ENCODE peak calls at places on chromosomes 7 and 10, in six cellular contexts. D is fibroblast of lung, M is mammary epithelial cell, U is neural progenitor cell, Y is IMR-90, H is colonic mucosa. S is an unnamed sample.

GRCh38 chr10:129659881-129660280 is 192.8 kb downstream of the MGMT start:
- DNase-seq in D (no peak), M (no peak), U (no peak), Y (no peak), H (no peak), S (no peak)

GRCh38 chr10:9238041-9238440 is 1183.6 kb downstream of the GATA3 start:
- DNase-seq in D (no peak), M (no peak), U (no peak), Y (no peak), H (no peak), S (peak; percentile 1)

GRCh38 chr7:49791089-49791741 is 17.8 kb downstream of the VWC2 start:
- DNase-seq in D (no peak), M (no peak), U (peak; percentile 76), Y (no peak), H (peak; percentile 34), S (peak; percentile 58)

GRCh38 chr7:18607025-18607424 is 111.5 kb downstream of the HDAC9 start:
- DNase-seq in D (peak; percentile 69), M (peak; percentile 3), U (no peak), Y (peak; percentile 64), H (no peak), S (peak; percentile 58)

GRCh38 chr10:113381906-113382562 is 170.8 kb upstream of the HABP2 start:
- DNase-seq in D (peak; percentile 67), M (no peak), U (no peak), Y (peak; percentile 57), H (no peak), S (peak; percentile 66)

GRCh38 chr10:126463306-126463705 is 75.0 kb upstream of the ADAM12 start:
- DNase-seq in D (no peak), M (no peak), U (no peak), Y (no peak), H (no peak), S (no peak)

GRCh38 chr10:124629410-124629809 is 114.8 kb downstream of the FAM53B start:
- DNase-seq in D (no peak), M (no peak), U (no peak), Y (no peak), H (no peak), S (no peak)

GRCh38 chr7:122762071-122762470 is 59.3 kb upstream of the RNF148 start:
- DNase-seq in D (no peak), M (no peak), U (no peak), Y (no peak), H (no peak), S (no peak)

GRCh38 chr7:135768990-135769389 is 20.4 kb upstream of the FAM180A start:
- DNase-seq in D (no peak), M (no peak), U (no peak), Y (no peak), H (no peak), S (no peak)

GRCh38 chr10:123204127-123204461 is 49.9 kb downstream of the BUB3 start:
- DNase-seq in D (no peak), M (no peak), U (no peak), Y (no peak), H (no peak), S (no peak)

GRCh38 chr10:118950190-118950658 is 79.3 kb upstream of the NANOS1 start:
- DNase-seq in D (peak; percentile 45), M (peak; percentile 37), U (no peak), Y (no peak), H (no peak), S (peak; percentile 75)

GRCh38 chr10:109773818-109774440 is 149.4 kb downstream of the XPNPEP1 start:
- DNase-seq in D (peak; percentile 12), M (peak; percentile 4), U (peak; percentile 48), Y (peak; percentile 43), H (no peak), S (peak; percentile 61)

GRCh38 chr10:125097409-125098070 is 62.8 kb downstream of the CTBP2 start:
- DNase-seq in D (no peak), M (no peak), U (no peak), Y (no peak), H (no peak), S (no peak)

GRCh38 chr7:129401968-129402860 is 32.0 kb upstream of the STRIP2 start:
- DNase-seq in D (no peak), M (no peak), U (no peak), Y (no peak), H (no peak), S (peak; percentile 45)

GRCh38 chr10:47261121-47261520 is 38.9 kb upstream of the GDF10 start:
- DNase-seq in D (no peak), M (no peak), U (no peak), Y (no peak), H (no peak), S (no peak)

GRCh38 chr10:129728246-129728820 is 235.7 kb downstream of the EBF3 start:
- DNase-seq in D (no peak), M (no peak), U (no peak), Y (no peak), H (peak; percentile 11), S (no peak)

GRCh38 chr10:14822879-14823755 is 14.7 kb downstream of the CDNF start:
- DNase-seq in D (peak; percentile 28), M (peak; percentile 12), U (peak; percentile 61), Y (peak; percentile 59), H (peak; percentile 34), S (peak; percentile 60)

GRCh38 chr10:88080213-88080612 is 216.8 kb downstream of the PTEN start:
- DNase-seq in D (peak; percentile 73), M (no peak), U (no peak), Y (peak; percentile 78), H (no peak), S (no peak)

GRCh38 chr7:149815121-149815520 is 23.1 kb upstream of the ZNF862 start:
- DNase-seq in D (no peak), M (no peak), U (no peak), Y (no peak), H (no peak), S (no peak)

GRCh38 chr7:138097064-138097741 is 20.9 kb downstream of the AKR1D1 start:
- DNase-seq in D (peak; percentile 14), M (peak; percentile 29), U (peak; percentile 30), Y (no peak), H (peak; percentile 23), S (peak; percentile 49)

GRCh38 chr7:151039850-151040548 is 8.3 kb upstream of the ASIC3 start:
- DNase-seq in D (no peak), M (no peak), U (no peak), Y (no peak), H (no peak), S (no peak)

GRCh38 chr10:119256897-119257296 is 49.5 kb downstream of the GRK5 start:
- DNase-seq in D (no peak), M (no peak), U (no peak), Y (no peak), H (no peak), S (no peak)

GRCh38 chr10:43261578-43261965 is 5.3 kb downstream of the RASGEF1A start:
- DNase-seq in D (no peak), M (no peak), U (no peak), Y (no peak), H (no peak), S (no peak)

GRCh38 chr7:10799475-10799874 is 174.2 kb upstream of the PHF14 start:
- DNase-seq in D (no peak), M (no peak), U (no peak), Y (no peak), H (no peak), S (no peak)

GRCh38 chr7:10793995-10794780 is 179.5 kb upstream of the PHF14 start:
- DNase-seq in D (peak; percentile 60), M (no peak), U (no peak), Y (no peak), H (no peak), S (no peak)

GRCh38 chr7:10802011-10802410 is 171.7 kb upstream of the PHF14 start:
- DNase-seq in D (no peak), M (peak; percentile 48), U (no peak), Y (no peak), H (no peak), S (no peak)

GRCh38 chr7:10798044-10798443 is 175.6 kb upstream of the PHF14 start:
- DNase-seq in D (peak; percentile 7), M (no peak), U (no peak), Y (no peak), H (no peak), S (no peak)

DNA sequence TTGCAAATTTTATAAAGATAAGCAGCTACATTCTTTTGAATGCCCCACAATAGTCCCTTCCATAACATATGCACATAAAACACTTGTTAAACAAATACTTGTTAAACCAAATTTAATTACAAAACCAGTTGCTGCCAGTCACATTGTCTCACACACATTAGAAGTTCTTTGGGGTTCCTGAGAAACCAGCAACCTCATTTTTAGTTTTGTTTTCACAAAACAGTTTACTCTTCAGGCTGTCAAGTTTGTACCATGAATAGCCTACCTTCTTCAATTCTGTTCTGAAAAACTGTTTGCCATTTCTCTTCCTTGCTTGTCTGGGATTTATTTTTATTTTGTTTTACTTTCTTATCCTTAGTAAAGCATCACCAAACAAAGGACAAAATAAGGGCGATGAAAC is 176.5 kb upstream of the PHF14 start:
- DNase-seq in D (no peak), M (no peak), U (no peak), Y (no peak), H (no peak), S (no peak)
- H3K9ac ChIP-seq in D (no peak overlapping the region), M (no peak overlapping the region), U (no peak overlapping the region), Y (no peak overlapping the region), H (no peak overlapping the region), S (no peak overlapping the region)

GRCh38 chr10:133131754-133132710 is 28.0 kb upstream of the KNDC1 start:
- DNase-seq in D (no peak), M (no peak), U (no peak), Y (no peak), H (no peak), S (no peak)
- H3K9ac ChIP-seq in D (no peak overlapping the region), M (no peak overlapping the region), U (no peak overlapping the region), Y (no peak overlapping the region), H (no peak overlapping the region), S (no peak overlapping the region)

DNA sequence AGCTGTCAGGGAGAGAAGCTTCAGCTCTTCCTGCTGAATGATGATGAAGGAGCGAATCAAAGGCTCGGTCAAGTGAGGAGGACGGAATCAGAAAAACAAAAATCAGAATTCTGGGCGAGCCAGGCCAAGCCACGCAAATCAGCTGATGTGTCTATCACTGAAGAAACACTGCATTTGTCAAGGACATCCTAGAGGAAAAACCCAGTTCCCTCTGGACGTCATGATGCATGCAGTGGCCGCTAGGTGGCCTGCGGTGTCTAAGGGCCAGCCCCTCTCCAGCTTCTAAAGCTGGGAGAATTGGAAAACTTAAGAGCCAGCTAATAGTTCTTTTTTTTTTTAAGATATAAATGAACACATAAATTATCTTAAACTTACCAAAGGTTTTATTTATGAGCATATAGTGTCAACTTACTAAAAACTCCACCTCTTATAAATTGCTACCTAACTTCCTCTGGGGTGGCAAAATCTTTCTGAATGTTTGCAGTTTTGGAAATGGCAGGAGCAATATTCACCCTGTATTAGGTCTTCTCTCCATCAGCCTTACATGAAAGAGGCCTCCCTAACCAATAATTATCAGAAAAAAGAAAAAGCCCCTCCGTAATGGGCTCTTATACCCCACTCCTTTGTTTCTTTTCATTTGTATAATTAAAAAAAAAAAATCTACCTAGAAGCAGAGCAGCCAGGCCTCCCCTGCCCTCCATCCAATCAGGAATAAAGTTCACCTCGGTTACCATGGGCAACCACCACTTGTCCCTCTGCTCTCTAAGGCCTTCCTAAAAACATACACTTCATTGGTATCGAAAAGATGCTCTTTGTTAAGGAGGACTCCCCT is 186.8 kb downstream of the USP6NL start:
- DNase-seq in D (peak; percentile 30), M (peak; percentile 9), U (peak; percentile 79), Y (peak; percentile 36), H (peak; percentile 42), S (peak; percentile 51)
- H3K9ac ChIP-seq in D (no peak overlapping the region), M (no peak overlapping the region), U (no peak overlapping the region), Y (no peak overlapping the region), H (no peak overlapping the region), S (no peak overlapping the region)

GRCh38 chr10:58513189-58514101 is 773 bp downstream of the BICC1 start:
- DNase-seq in D (peak; percentile 82), M (peak; percentile 62), U (peak; percentile 73), Y (peak; percentile 84), H (peak; percentile 51), S (peak; percentile 71)
- H3K9ac ChIP-seq in D (peak overlapping the region; percentile 87), M (peak overlapping the region; percentile 88), U (no peak overlapping the region), Y (peak overlapping the region; percentile 69), H (peak overlapping the region; percentile 61), S (peak overlapping the region; percentile 57)

GRCh38 chr7:19709249-19709578 is 377 bp upstream of the POLR1F start:
- DNase-seq in D (no peak), M (no peak), U (no peak), Y (no peak), H (no peak), S (no peak)
- H3K9ac ChIP-seq in D (no peak overlapping the region), M (no peak overlapping the region), U (no peak overlapping the region), Y (no peak overlapping the region), H (no peak overlapping the region), S (no peak overlapping the region)